ENCODE peak calls at places on chromosomes 4 and X, in seven cellular contexts. G is hepatocyte; S is KG1; U is left colon; W is pancreas; I is mammary epithelial cell; E is stimulated activated effector memory CD8-positive, alpha-beta T cell treated with anti-CD3 and anti-CD28 coated beads, Interleukin-12 subunit alpha, Interleukin-12 subunit beta, amount 100 ng/mL, for 72 hours. B is an unnamed sample.

GRCh38 chr4:5874811-5875465 is 17.9 kb downstream of the CRMP1 start:
- DNase-seq in G (no peak), S (no peak), U (no peak), W (no peak), I (peak), E (no peak), B (no peak)

GRCh38 chr4:95551653-95552052 is 2.9 kb upstream of the UNC5C start:
- DNase-seq in G (no peak), S (no peak), U (no peak), W (no peak), I (no peak), E (no peak), B (no peak)

GRCh38 chrX:154458954-154459829 is 1.1 kb downstream of the PLXNA3 start:
- DNase-seq in G (peak), S (no peak), U (peak), W (no peak), I (no peak), E (no peak), B (no peak)

GRCh38 chrX:2320580-2321327 is 180.0 kb downstream of the DHRSX start:
- DNase-seq in G (peak), S (no peak), U (no peak), W (no peak), I (no peak), E (no peak), B (no peak)

GRCh38 chr4:169059294-169060201 is 49.5 kb upstream of the CBR4 start:
- DNase-seq in G (no peak), S (no peak), U (no peak), W (no peak), I (no peak), E (no peak), B (no peak)

GRCh38 chrX:140066262-140066661 is 100.9 kb upstream of the CXorf66 start:
- DNase-seq in G (no peak), S (no peak), U (no peak), W (no peak), I (no peak), E (no peak), B (no peak)

GRCh38 chr4:84451546-84451945 is 47.5 kb downstream of the NKX6-1 start:
- DNase-seq in G (peak), S (no peak), U (no peak), W (no peak), I (no peak), E (no peak), B (no peak)

GRCh38 chrX:151488677-151489076 is 74.8 kb upstream of the PASD1 start:
- DNase-seq in G (no peak), S (no peak), U (no peak), W (no peak), I (peak), E (no peak), B (peak)

GRCh38 chrX:118901991-118902390 is 72.4 kb upstream of the LONRF3 start:
- DNase-seq in G (no peak), S (no peak), U (no peak), W (no peak), I (no peak), E (no peak), B (no peak)

GRCh38 chr4:3040447-3041191 is 33.7 kb downstream of the HTT-AS start:
- DNase-seq in G (no peak), S (no peak), U (peak), W (no peak), I (no peak), E (no peak), B (peak)

B was measured in GM13976.